ENCODE peak calls at places on chromosomes 6 and 20, in eight cellular contexts. F, Y, N, I, J, P, M and S are unnamed samples.

GRCh38 chr20:32482251-32483220 is 102.6 kb downstream of the NOL4L start:
- DNase-seq in P (peak), N (no peak), M (peak), F (no peak), J (peak), I (no peak), Y (no peak), S (no peak)

GRCh38 chr6:163956571-163957407 is 542.3 kb downstream of the QKI start:
- DNase-seq in Y (peak), M (peak), I (peak), J (peak), N (peak), P (peak), F (peak), S (peak)

GRCh38 chr20:63825331-63826118 is 5.5 kb downstream of the ZBTB46 start:
- DNase-seq in J (no peak), M (no peak), Y (no peak), P (no peak), N (no peak), F (no peak), I (no peak), S (no peak)

GRCh38 chr20:24584538-24585356 is 115.3 kb downstream of the SYNDIG1 start:
- DNase-seq in I (no peak), M (peak), J (no peak), P (peak), Y (peak), F (no peak), N (no peak), S (no peak)

GRCh38 chr6:10485406-10485805 is 35.7 kb upstream of the GCNT2 start:
- DNase-seq in J (no peak), N (no peak), P (no peak), M (no peak), Y (no peak), I (no peak), F (no peak), S (no peak)

GRCh38 chr20:18394363-18394762 is 72.5 kb downstream of the DZANK1 start:
- DNase-seq in Y (no peak), N (no peak), P (no peak), J (no peak), M (no peak), I (no peak), F (no peak), S (no peak)

GRCh38 chr6:168828800-168829199 is 387.8 kb downstream of the SMOC2 start:
- DNase-seq in P (no peak), M (no peak), N (no peak), I (no peak), Y (peak), J (no peak), F (no peak), S (no peak)

GRCh38 chr20:37943501-37944455 is 40.9 kb downstream of the VSTM2L start:
- DNase-seq in F (no peak), P (no peak), J (peak), N (no peak), I (no peak), M (peak), Y (no peak), S (no peak)

GRCh38 chr6:2028457-2029038 is 216.9 kb downstream of the GMDS start:
- DNase-seq in J (no peak), Y (no peak), M (no peak), N (no peak), P (no peak), F (no peak), I (no peak), S (no peak)

GRCh38 chr6:1190361-1190760 is 121.5 kb upstream of the FOXQ1 start:
- DNase-seq in M (peak), N (no peak), P (no peak), J (no peak), F (no peak), I (no peak), Y (peak), S (no peak)

GRCh38 chr6:151671195-151671594 is 136.3 kb upstream of the ESR1 start:
- DNase-seq in P (no peak), F (no peak), I (no peak), N (no peak), M (no peak), J (no peak), Y (no peak), S (no peak)

GRCh38 chr6:3119040-3119723 is 671 bp downstream of the BPHL start:
- DNase-seq in Y (peak), M (peak), J (no peak), P (no peak), F (peak), N (no peak), I (no peak), S (no peak)